ENCODE peak calls at places on chromosome 20, in eight cellular contexts. L is heart left ventricle, D is HFF-Myc, C is left ventricle myocardium inferior, S is tibial artery, H is fibroblast of lung, P is GM23338, K is HCT116. V is an unnamed sample.

GRCh38 chr20:24977797-24978196 is 14.8 kb downstream of the APMAP start:
- DNase-seq in L (no peak), D (no peak), C (no peak), S (no peak), H (no peak), P (no peak), K (no peak), V (no peak)

GRCh38 chr20:22921595-22922421 is 113.3 kb upstream of the SSTR4 start:
- DNase-seq in L (no peak), D (peak; percentile 3), C (no peak), S (no peak), H (peak; percentile 60), P (no peak), K (no peak), V (no peak)

GRCh38 chr20:47031821-47032220 is 137.2 kb downstream of the EYA2 start:
- DNase-seq in L (no peak), D (no peak), C (no peak), S (no peak), H (no peak), P (no peak), K (no peak), V (no peak)

GRCh38 chr20:58877374-58878360 is 25.2 kb downstream of the GNAS start:
- DNase-seq in L (no peak), D (no peak), C (no peak), S (no peak), H (no peak), P (peak; percentile 62), K (no peak), V (no peak)

GRCh38 chr20:25033941-25034335 is 24.0 kb downstream of the ACSS1 start:
- DNase-seq in L (no peak), D (no peak), C (no peak), S (no peak), H (no peak), P (no peak), K (no peak), V (no peak)

GRCh38 chr20:19737025-19737424 is 21.0 kb upstream of the RIN2 start:
- DNase-seq in L (no peak), D (no peak), C (no peak), S (no peak), H (peak; percentile 45), P (no peak), K (no peak), V (peak; percentile 87)

GRCh38 chr20:37988555-37988954 is 44.7 kb downstream of the TTI1 start:
- DNase-seq in L (no peak), D (no peak), C (no peak), S (no peak), H (no peak), P (no peak), K (no peak), V (no peak)

GRCh38 chr20:51914758-51915157 is 112.4 kb upstream of the SALL4 start:
- DNase-seq in L (no peak), D (no peak), C (no peak), S (no peak), H (no peak), P (no peak), K (no peak), V (no peak)

GRCh38 chr20:13392391-13392790 is 171.3 kb downstream of the ISM1 start:
- DNase-seq in L (no peak), D (no peak), C (no peak), S (no peak), H (no peak), P (no peak), K (no peak), V (no peak)

GRCh38 chr20:62508641-62509051 is 32.9 kb upstream of the GATA5 start:
- DNase-seq in L (no peak), D (no peak), C (no peak), S (no peak), H (no peak), P (no peak), K (no peak), V (no peak)

GRCh38 chr20:15164726-15165125 is 827.3 kb upstream of the FLRT3 start:
- DNase-seq in L (no peak), D (no peak), C (no peak), S (no peak), H (no peak), P (no peak), K (no peak), V (no peak)

GRCh38 chr20:19929749-19930148 is 87.4 kb upstream of the NAA20 start:
- DNase-seq in L (no peak), D (no peak), C (no peak), S (no peak), H (no peak), P (no peak), K (no peak), V (no peak)

GRCh38 chr20:46802696-46803445 is 91.8 kb upstream of the EYA2 start:
- DNase-seq in L (no peak), D (no peak), C (no peak), S (no peak), H (no peak), P (no peak), K (no peak), V (no peak)

DNA sequence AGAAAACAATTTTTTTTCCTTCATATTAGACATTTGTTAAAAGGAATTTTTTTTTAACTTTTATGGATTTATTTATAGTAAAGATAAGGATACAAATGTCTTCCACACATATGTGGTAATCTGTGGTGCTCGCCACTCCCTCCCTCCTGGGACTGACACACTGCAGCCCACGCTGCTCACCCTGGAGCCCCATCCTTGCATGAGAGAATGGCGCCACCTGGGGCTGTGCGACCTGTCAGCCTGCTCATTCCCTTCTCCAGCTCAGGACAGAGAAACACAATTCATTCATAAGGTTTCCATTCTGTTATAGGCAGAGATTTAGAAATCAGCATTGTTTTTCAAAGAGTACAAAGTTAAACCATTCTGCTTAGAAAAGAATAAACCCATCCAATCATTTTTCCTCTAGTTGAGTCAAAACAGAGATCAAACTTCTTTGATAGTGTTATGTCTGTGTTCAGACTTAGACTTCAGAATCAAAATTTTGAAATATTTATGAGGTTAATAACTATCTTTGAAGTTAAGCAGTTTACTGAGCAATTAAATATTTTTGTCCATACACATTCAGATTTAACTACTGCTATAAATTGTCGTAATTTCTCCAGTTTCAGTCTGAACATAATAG is 42.8 kb upstream of the DYNLRB1 start:
- DNase-seq in L (peak; percentile 44), D (peak; percentile 25), C (peak; percentile 38), S (no peak), H (peak; percentile 35), P (peak; percentile 71), K (peak; percentile 48), V (no peak)
- TF ChIP-seq CTCF in L (peak; percentile 43), D (peak; percentile 54), C (peak; percentile 48), S (no peak), H (peak; percentile 38), P (peak; percentile 60), K (peak; percentile 94), V (no peak)

GRCh38 chr20:1893721-1894470 is 1.3 kb upstream of the SIRPA start:
- DNase-seq in L (peak; percentile 39), D (no peak), C (peak; percentile 73), S (no peak), H (no peak), P (peak; percentile 81), K (peak; percentile 4), V (peak; percentile 66)
- TF ChIP-seq CTCF in L (no peak), D (no peak), C (no peak), S (no peak), H (no peak), P (no peak), K (no peak), V (no peak)

GRCh38 chr20:50286609-50287008 is 96.0 kb downstream of the CEBPB start:
- DNase-seq in L (peak; percentile 57), D (peak; percentile 83), C (peak; percentile 59), S (peak; percentile 87), H (peak; percentile 92), P (no peak), K (no peak), V (no peak)
- TF ChIP-seq CTCF in L (no peak), D (no peak), C (no peak), S (no peak), H (no peak), P (no peak), K (no peak), V (no peak)

GRCh38 chr20:3652646-3653596 is 10.3 kb downstream of the GFRA4 start:
- DNase-seq in L (no peak), D (no peak), C (no peak), S (no peak), H (no peak), P (no peak), K (no peak), V (no peak)
- TF ChIP-seq CTCF in L (no peak), D (no peak), C (no peak), S (no peak), H (no peak), P (no peak), K (no peak), V (no peak)

V was measured in CD14-positive monocyte.